ENCODE peak calls at places on chromosomes 5 and 9, in five cellular contexts. One of them, this sample, is unnamed.

GRCh38 chr5:87829214-87829551 is 416.5 kb upstream of the CCNH start:
- DNase-seq in mesothelial cell of epicardium: no peak
- DNase-seq in CD4-positive, alpha-beta T cell: no peak
- DNase-seq in osteocyte: no peak
- DNase-seq in HCT116: peak; percentile 6
- DNase-seq in this sample: no peak

GRCh38 chr5:89292461-89292860 is 409.5 kb upstream of the MEF2C start:
- DNase-seq in CD4-positive, alpha-beta T cell: no peak
- DNase-seq in HCT116: no peak
- DNase-seq in osteocyte: no peak
- DNase-seq in mesothelial cell of epicardium: no peak
- DNase-seq in this sample: no peak

GRCh38 chr5:177595026-177595585 is 3.1 kb downstream of the TMED9 start:
- DNase-seq in mesothelial cell of epicardium: no peak
- DNase-seq in CD4-positive, alpha-beta T cell: no peak
- DNase-seq in HCT116: no peak
- DNase-seq in osteocyte: no peak
- DNase-seq in this sample: no peak

GRCh38 chr5:179241764-179242370 is 103.4 kb downstream of the ADAMTS2 start:
- DNase-seq in HCT116: no peak
- DNase-seq in mesothelial cell of epicardium: peak; percentile 8
- DNase-seq in osteocyte: no peak
- DNase-seq in CD4-positive, alpha-beta T cell: no peak
- DNase-seq in this sample: peak; percentile 37

GRCh38 chr5:59218424-59219045 is 635.7 kb downstream of the RAB3C start:
- DNase-seq in CD4-positive, alpha-beta T cell: no peak
- DNase-seq in HCT116: no peak
- DNase-seq in mesothelial cell of epicardium: no peak
- DNase-seq in osteocyte: no peak
- DNase-seq in this sample: no peak

GRCh38 chr5:178078197-178078995 is 34.9 kb upstream of the N4BP3 start:
- DNase-seq in HCT116: no peak
- DNase-seq in CD4-positive, alpha-beta T cell: no peak
- DNase-seq in mesothelial cell of epicardium: no peak
- DNase-seq in osteocyte: no peak
- DNase-seq in this sample: no peak

GRCh38 chr5:370959-371810 is 49.7 kb downstream of the AHRR start:
- DNase-seq in CD4-positive, alpha-beta T cell: no peak
- DNase-seq in osteocyte: peak; percentile 82
- DNase-seq in mesothelial cell of epicardium: no peak
- DNase-seq in HCT116: no peak
- DNase-seq in this sample: peak; percentile 60

GRCh38 chr9:79325501-79325900 is 246.3 kb upstream of the TLE4 start:
- DNase-seq in mesothelial cell of epicardium: no peak
- DNase-seq in CD4-positive, alpha-beta T cell: no peak
- DNase-seq in HCT116: no peak
- DNase-seq in osteocyte: no peak
- DNase-seq in this sample: no peak

GRCh38 chr9:13567833-13568232 is 288.3 kb upstream of the MPDZ start:
- DNase-seq in mesothelial cell of epicardium: no peak
- DNase-seq in osteocyte: no peak
- DNase-seq in CD4-positive, alpha-beta T cell: no peak
- DNase-seq in HCT116: no peak
- DNase-seq in this sample: no peak

GRCh38 chr9:8567963-8568579 is 768.5 kb upstream of the DMAC1 start:
- DNase-seq in CD4-positive, alpha-beta T cell: no peak
- DNase-seq in osteocyte: no peak
- DNase-seq in HCT116: no peak
- DNase-seq in mesothelial cell of epicardium: no peak
- DNase-seq in this sample: no peak

GRCh38 chr5:142621227-142621626 is 64.7 kb downstream of the FGF1 start:
- DNase-seq in osteocyte: no peak
- DNase-seq in HCT116: no peak
- DNase-seq in CD4-positive, alpha-beta T cell: no peak
- DNase-seq in mesothelial cell of epicardium: no peak
- DNase-seq in this sample: no peak

GRCh38 chr5:160315968-160316367 is 3.6 kb upstream of the CCNJL start:
- DNase-seq in osteocyte: no peak
- DNase-seq in CD4-positive, alpha-beta T cell: no peak
- DNase-seq in mesothelial cell of epicardium: no peak
- DNase-seq in HCT116: peak; percentile 68
- DNase-seq in this sample: no peak

GRCh38 chr5:172692451-172692850 is 51.4 kb downstream of the NEURL1B start:
- DNase-seq in CD4-positive, alpha-beta T cell: no peak
- DNase-seq in osteocyte: no peak
- DNase-seq in HCT116: no peak
- DNase-seq in mesothelial cell of epicardium: no peak
- DNase-seq in this sample: no peak

GRCh38 chr5:118043531-118043930 is 944.8 kb downstream of the DTWD2 start:
- DNase-seq in osteocyte: no peak
- DNase-seq in CD4-positive, alpha-beta T cell: no peak
- DNase-seq in HCT116: no peak
- DNase-seq in mesothelial cell of epicardium: no peak
- DNase-seq in this sample: no peak

DNA sequence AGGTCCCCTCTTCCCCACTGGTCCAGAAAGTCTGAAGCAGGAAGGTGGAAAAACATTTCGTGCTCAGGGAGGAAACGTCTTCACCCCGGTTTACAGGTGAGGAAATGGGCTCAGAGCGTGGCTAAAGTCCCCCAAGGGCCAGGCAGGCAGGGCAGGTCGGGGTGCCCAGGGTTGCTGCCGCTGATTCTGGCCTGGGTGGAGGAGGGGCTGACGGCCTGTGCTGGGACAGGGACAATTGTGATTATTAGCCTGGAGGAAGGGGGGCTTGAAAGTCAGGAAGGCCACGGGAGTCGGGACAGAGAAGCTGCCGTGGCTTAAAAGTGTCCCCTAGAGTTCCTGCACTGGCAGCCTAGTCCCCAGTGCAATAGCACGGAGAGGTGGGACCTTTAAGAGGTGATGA is 26.6 kb upstream of the CNOT6 start:
- DNase-seq in CD4-positive, alpha-beta T cell: no peak
- DNase-seq in osteocyte: no peak
- DNase-seq in HCT116: no peak
- DNase-seq in mesothelial cell of epicardium: no peak
- DNase-seq in this sample: no peak
- TF ChIP-seq CTCF in CD4-positive, alpha-beta T cell: no peak
- TF ChIP-seq CTCF in osteocyte: no peak
- TF ChIP-seq CTCF in HCT116: no peak
- TF ChIP-seq CTCF in mesothelial cell of epicardium: no peak
- TF ChIP-seq CTCF in this sample: no peak

DNA sequence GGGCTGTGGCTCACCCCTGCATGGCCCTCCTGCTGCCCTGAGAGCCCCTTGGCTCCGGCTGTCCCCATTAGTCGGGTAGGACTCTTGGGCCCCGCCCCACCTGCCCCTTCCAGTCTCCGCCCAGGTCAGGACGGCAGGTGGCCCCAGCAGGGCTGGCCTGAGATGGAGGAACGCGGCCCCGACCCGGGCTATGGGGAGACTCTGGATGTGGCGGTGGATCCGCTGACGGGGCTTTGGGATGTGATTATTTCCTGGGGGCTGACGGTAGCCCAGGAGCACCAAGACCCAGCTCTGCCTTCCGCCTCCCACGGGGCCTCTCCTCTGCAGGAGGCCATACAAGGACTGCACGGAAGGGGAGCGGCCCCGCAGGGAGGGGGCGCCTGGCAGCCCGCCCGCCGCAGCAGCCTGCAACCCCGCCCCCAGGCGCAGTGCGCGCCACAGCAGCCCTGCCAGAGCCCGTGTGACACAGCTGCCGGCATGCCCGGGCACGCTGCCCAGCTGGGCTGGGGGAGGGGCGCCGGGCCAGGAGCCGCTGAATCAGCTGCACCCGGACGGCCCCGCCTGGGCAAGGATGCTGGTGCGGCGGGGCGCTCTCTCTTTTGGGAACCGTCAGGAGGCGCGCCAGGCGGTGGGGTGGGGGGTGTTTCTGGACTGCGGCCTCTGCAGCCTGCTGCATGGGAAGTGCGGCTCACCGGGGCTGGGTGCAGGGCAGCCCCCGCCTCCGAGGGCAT is 9.2 kb downstream of the TMEM250 start:
- DNase-seq in osteocyte: peak; percentile 99
- DNase-seq in HCT116: peak; percentile 71
- DNase-seq in CD4-positive, alpha-beta T cell: peak; percentile 83
- DNase-seq in mesothelial cell of epicardium: peak; percentile 81
- DNase-seq in this sample: peak; percentile 90
- TF ChIP-seq CTCF in osteocyte: no peak
- TF ChIP-seq CTCF in HCT116: no peak
- TF ChIP-seq CTCF in CD4-positive, alpha-beta T cell: no peak
- TF ChIP-seq CTCF in mesothelial cell of epicardium: no peak
- TF ChIP-seq CTCF in this sample: no peak

DNA sequence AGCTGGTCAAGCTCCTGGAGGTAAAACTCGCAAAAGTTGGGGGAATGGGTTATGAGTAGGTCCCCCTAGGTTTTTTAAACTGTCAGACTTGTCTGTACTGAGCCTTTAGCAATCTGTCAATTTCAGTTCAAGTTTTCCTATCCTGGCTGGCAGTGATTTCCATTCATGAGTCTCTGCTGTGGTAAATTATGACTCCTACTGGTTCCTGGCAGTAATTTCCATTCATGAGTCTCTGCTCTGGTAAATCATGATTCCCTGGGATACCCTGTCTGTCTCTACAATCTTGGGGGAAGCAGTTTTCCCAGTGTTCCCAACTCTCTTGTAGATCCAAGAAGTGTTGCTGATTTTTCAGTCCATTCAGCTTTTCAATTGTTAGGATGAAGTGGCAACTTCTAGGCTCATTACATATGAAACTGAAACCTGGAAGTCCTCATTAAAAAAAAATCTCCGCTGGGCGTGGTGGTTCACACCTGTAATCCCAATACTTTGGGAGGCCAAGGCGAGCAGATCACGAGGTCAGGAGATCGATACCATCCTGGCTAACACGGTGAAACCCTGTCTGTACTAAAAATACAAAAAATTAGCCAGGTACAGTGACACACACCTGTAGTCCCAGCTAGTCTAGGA is 91.3 kb upstream of the GPBP1 start:
- DNase-seq in osteocyte: no peak
- DNase-seq in mesothelial cell of epicardium: no peak
- DNase-seq in HCT116: peak; percentile 32
- DNase-seq in CD4-positive, alpha-beta T cell: no peak
- DNase-seq in this sample: no peak
- TF ChIP-seq CTCF in osteocyte: peak; percentile 37
- TF ChIP-seq CTCF in mesothelial cell of epicardium: no peak
- TF ChIP-seq CTCF in HCT116: peak; percentile 52
- TF ChIP-seq CTCF in CD4-positive, alpha-beta T cell: no peak
- TF ChIP-seq CTCF in this sample: peak; percentile 42

DNA sequence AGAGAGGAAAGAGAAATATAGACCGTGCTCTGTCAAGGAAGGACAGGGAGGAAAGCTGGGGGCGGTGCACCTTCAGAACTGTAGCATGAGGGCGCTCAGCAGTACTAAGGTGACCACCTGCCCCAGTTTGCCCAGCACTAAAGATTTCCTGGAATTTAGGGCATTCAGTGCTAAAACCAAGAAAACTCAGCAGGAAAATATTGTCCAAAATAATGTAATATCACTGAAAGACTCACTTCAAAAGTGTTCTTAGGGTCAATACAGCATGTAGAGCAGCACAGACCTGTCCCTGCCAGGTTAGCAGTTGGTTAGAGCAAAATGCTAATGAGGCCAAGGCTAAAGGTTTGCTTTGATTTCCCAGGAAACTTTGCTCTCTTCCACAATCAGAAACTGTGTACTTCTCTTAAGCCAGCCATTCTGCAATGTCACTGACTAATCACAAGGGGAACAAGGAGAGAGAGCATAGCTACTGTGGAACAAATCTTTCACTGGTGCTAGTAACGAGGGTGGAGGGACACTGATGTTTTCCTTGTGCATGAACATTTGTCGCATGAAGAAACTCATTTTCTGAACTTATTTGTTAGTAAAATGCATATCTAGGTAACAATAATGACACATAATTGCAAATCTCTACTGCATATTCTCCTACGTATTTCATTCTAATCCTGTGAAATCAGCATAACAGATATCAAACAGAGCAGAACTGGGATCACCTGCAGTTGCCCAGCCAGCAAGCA is 53.0 kb upstream of the GRAMD2B start:
- DNase-seq in mesothelial cell of epicardium: no peak
- DNase-seq in osteocyte: no peak
- DNase-seq in CD4-positive, alpha-beta T cell: no peak
- DNase-seq in HCT116: no peak
- DNase-seq in this sample: no peak
- TF ChIP-seq CTCF in mesothelial cell of epicardium: no peak
- TF ChIP-seq CTCF in osteocyte: peak; percentile 27
- TF ChIP-seq CTCF in CD4-positive, alpha-beta T cell: no peak
- TF ChIP-seq CTCF in HCT116: no peak
- TF ChIP-seq CTCF in this sample: no peak

GRCh38 chr9:133556354-133556753 is 21.9 kb downstream of the ADAMTSL2 start:
- DNase-seq in mesothelial cell of epicardium: no peak
- DNase-seq in HCT116: no peak
- DNase-seq in CD4-positive, alpha-beta T cell: no peak
- DNase-seq in osteocyte: no peak
- DNase-seq in this sample: no peak

GRCh38 chr9:133557581-133557980 is 23.1 kb downstream of the ADAMTSL2 start:
- DNase-seq in HCT116: no peak
- DNase-seq in CD4-positive, alpha-beta T cell: no peak
- DNase-seq in osteocyte: no peak
- DNase-seq in mesothelial cell of epicardium: no peak
- DNase-seq in this sample: no peak

GRCh38 chr9:133560944-133561343 is 26.4 kb downstream of the ADAMTSL2 start:
- DNase-seq in CD4-positive, alpha-beta T cell: no peak
- DNase-seq in osteocyte: no peak
- DNase-seq in HCT116: no peak
- DNase-seq in mesothelial cell of epicardium: no peak
- DNase-seq in this sample: no peak

GRCh38 chr9:133560311-133560710 is 25.8 kb downstream of the ADAMTSL2 start:
- DNase-seq in CD4-positive, alpha-beta T cell: no peak
- DNase-seq in osteocyte: no peak
- DNase-seq in mesothelial cell of epicardium: no peak
- DNase-seq in HCT116: no peak
- DNase-seq in this sample: no peak

DNA sequence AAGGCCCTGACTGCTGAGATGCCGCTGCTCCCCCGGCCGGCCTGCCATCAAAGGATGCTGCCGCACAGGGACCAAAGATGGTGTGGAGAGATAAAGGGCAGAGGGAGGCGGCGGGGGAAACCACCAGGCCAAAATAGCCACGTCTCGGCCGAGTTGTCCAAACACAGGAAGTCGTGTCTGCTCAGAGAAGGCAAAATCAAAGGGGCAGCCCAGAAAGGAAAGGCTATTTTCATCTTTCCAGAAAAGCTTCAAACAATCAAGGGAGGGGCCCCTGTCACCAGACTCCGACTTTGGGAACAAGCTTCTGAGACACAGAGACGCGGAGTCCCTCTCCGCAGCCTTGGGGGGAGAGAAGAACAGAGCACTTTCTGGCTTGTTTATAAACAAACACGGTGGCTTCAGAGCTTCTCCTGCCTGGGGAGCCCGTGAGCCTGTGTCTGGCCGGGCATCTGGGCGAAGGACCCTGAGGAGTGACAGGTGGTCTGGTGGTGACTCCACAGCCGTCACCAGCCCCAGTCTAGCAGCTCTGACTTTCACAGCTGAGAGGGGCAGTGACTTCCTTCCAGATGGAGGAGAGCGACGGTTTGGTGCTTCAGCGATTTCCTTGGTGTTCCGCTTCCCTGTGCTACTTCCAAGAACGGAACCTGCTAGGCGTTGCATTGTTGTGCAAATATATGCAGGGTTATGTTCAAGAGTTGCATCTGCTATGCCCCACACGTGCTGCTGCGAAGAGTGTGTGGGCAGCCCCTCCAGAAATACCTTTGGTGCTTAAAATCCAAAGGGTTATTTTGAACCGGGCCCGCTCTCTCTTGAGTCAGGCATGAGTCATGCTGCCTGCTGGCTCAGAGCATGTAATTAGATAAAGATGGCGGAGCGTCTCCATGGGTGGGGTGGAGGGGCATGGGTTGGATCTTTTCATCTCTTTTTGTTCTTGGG is 24.0 kb downstream of the ADAMTSL2 start:
- DNase-seq in HCT116: peak; percentile 54
- DNase-seq in osteocyte: no peak
- DNase-seq in mesothelial cell of epicardium: no peak
- DNase-seq in CD4-positive, alpha-beta T cell: no peak
- DNase-seq in this sample: no peak
- TF ChIP-seq CTCF in HCT116: no peak
- TF ChIP-seq CTCF in osteocyte: no peak
- TF ChIP-seq CTCF in mesothelial cell of epicardium: no peak
- TF ChIP-seq CTCF in CD4-positive, alpha-beta T cell: no peak
- TF ChIP-seq CTCF in this sample: no peak

This sample was measured in type B pancreatic cell.